ENCODE peak calls at places on chromosomes 3 and 15, in ten cellular contexts. N is RPMI7951; G is cardiac fibroblast; U is 8988T; R is stimulated activated effector memory CD8-positive, alpha-beta T cell treated with anti-CD3 and anti-CD28 coated beads, Interleukin-12 subunit alpha, Interleukin-12 subunit beta, amount 100 ng/mL, for 72 hours; C is activated T-cell treated with anti-CD3 and anti-CD28 coated beads for 1 hour; W is NCI-H774; H is HTR-8/SVneo; P is stimulated activated naive B cell treated with anti-CD40 and anti-IgM and Interleukin-4, amounts not matched to agents 10 μg/mL and 1 μg/mL and 100 μg/mL, for 72 hours; D is NCI-H1092 treated with DMSO at 0.1 percent for 48 hours. I is an unnamed sample.

GRCh38 chr3:114498779-114499370 is 205.0 kb downstream of the TIGIT start:
- DNase-seq in D (no peak), H (peak; percentile 47), R (no peak), W (peak; percentile 17), G (peak; percentile 76), C (no peak), U (no peak), P (no peak), N (peak; percentile 85), I (peak; percentile 92)

GRCh38 chr3:138472141-138472825 is 37.9 kb downstream of the ESYT3 start:
- DNase-seq in C (no peak), N (no peak), U (no peak), H (no peak), R (no peak), P (no peak), D (no peak), G (peak; percentile 45), W (no peak), I (peak; percentile 8)

GRCh38 chr3:38029400-38030125 is at the start of gene PLCD1:
- DNase-seq in H (peak; percentile 22), N (peak; percentile 56), P (no peak), D (no peak), C (peak; percentile 20), W (no peak), U (peak; percentile 91), G (peak; percentile 86), R (no peak), I (peak; percentile 50)

GRCh38 chr3:94162700-94163099 is 99.8 kb downstream of the NSUN3 start:
- DNase-seq in H (no peak), D (no peak), C (no peak), N (peak; percentile 50), R (no peak), U (no peak), W (no peak), G (no peak), P (no peak), I (peak; percentile 7)

GRCh38 chr3:63937661-63938651 is 25.8 kb upstream of the SCAANT1 start:
- DNase-seq in C (no peak), G (no peak), P (no peak), N (no peak), W (no peak), H (no peak), D (no peak), U (no peak), R (no peak), I (no peak)

GRCh38 chr15:88894819-88895767 is at the start of gene HAPLN3:
- DNase-seq in C (peak; percentile 33), W (no peak), G (peak; percentile 52), D (no peak), P (peak; percentile 23), H (peak; percentile 61), N (peak; percentile 68), R (peak; percentile 77), U (peak; percentile 60), I (peak; percentile 47)

GRCh38 chr3:122498152-122498551 is 16.6 kb downstream of the KPNA1 start:
- DNase-seq in P (no peak), G (no peak), W (no peak), C (no peak), D (no peak), R (no peak), U (no peak), N (no peak), H (no peak), I (no peak)

GRCh38 chr15:37806808-37807207 is 127.6 kb upstream of the TMCO5A start:
- DNase-seq in W (no peak), D (no peak), P (no peak), C (no peak), U (no peak), H (no peak), G (no peak), R (no peak), N (no peak), I (no peak)

GRCh38 chr15:49962044-49962602 is 156.9 kb downstream of the ATP8B4 start:
- DNase-seq in R (no peak), U (no peak), C (no peak), W (no peak), D (no peak), H (no peak), P (no peak), G (peak; percentile 79), N (no peak), I (no peak)

GRCh38 chr3:131242201-131242600 is 139.4 kb upstream of the NUDT16 start:
- DNase-seq in H (no peak), P (no peak), N (peak; percentile 26), W (no peak), C (no peak), R (no peak), U (no peak), D (no peak), G (peak; percentile 10), I (no peak)

GRCh38 chr15:85621096-85621495 is 173.6 kb downstream of the KLHL25 start:
- DNase-seq in G (peak; percentile 39), N (peak; percentile 50), P (no peak), D (no peak), W (no peak), C (no peak), U (no peak), R (no peak), H (no peak), I (no peak)

GRCh38 chr3:45947361-45947760 is 4.1 kb downstream of the CXCR6 start:
- DNase-seq in P (no peak), D (no peak), U (no peak), C (no peak), R (no peak), H (no peak), N (no peak), W (no peak), G (no peak), I (no peak)

GRCh38 chr3:71580636-71581215 is 2.8 kb downstream of the FOXP1 start:
- DNase-seq in R (no peak), C (no peak), W (no peak), D (no peak), P (no peak), N (no peak), U (no peak), G (no peak), H (no peak), I (peak; percentile 39)

GRCh38 chr15:62896969-62897486 is 145.5 kb upstream of the TPM1 start:
- DNase-seq in U (peak; percentile 49), P (no peak), N (peak; percentile 100), R (no peak), H (peak; percentile 90), C (no peak), D (no peak), G (peak; percentile 97), W (no peak), I (peak; percentile 99)

I was measured in dermis blood vessel endothelial cell.